ENCODE peak calls at places on chromosomes 4 and X, in four cellular contexts. P is GM12865; T is activated T-cell treated with anti-CD3 and anti-CD28 coated beads, Interleukin-2, amount 50 U/mL, for 24 hours; Y is NCI-H446 treated with DMSO at 0.1 percent for 48 hours. F is an unnamed sample.

GRCh38 chr4:97892596-97893266 is 250.5 kb downstream of the STPG2 start:
- DNase-seq in P (no peak), T (no peak), Y (no peak), F (no peak)

GRCh38 chr4:107814758-107815552 is 9.8 kb upstream of the SGMS2 start:
- DNase-seq in P (no peak), T (no peak), Y (no peak), F (peak; percentile 70)

GRCh38 chr4:149630079-149630478 is 185.6 kb downstream of the IQCM start:
- DNase-seq in P (no peak), T (no peak), Y (no peak), F (no peak)

GRCh38 chr4:71230613-71231012 is 108.2 kb upstream of the SLC4A4 start:
- DNase-seq in P (no peak), T (no peak), Y (no peak), F (no peak)

GRCh38 chrX:19225906-19226305 is 103.6 kb upstream of the ADGRG2 start:
- DNase-seq in P (peak; percentile 60), T (no peak), Y (no peak), F (peak; percentile 5)

GRCh38 chr4:122481766-122482405 is 25.4 kb upstream of the IL2 start:
- DNase-seq in P (no peak), T (no peak), Y (no peak), F (no peak)

GRCh38 chr4:101853691-101854090 is 63.2 kb downstream of the BANK1 start:
- DNase-seq in P (peak; percentile 30), T (no peak), Y (no peak), F (no peak)

GRCh38 chr4:8079031-8079885 is 79.4 kb downstream of the ABLIM2 start:
- DNase-seq in P (no peak), T (no peak), Y (no peak), F (peak; percentile 79)

GRCh38 chr4:7034262-7035081 is 8.7 kb upstream of the TADA2B start:
- DNase-seq in P (no peak), T (no peak), Y (no peak), F (no peak)

GRCh38 chr4:127781303-127782024 is 658 bp upstream of the HSPA4L start:
- DNase-seq in P (no peak), T (no peak), Y (no peak), F (no peak)

GRCh38 chr4:66564901-66565648 is 894.8 kb upstream of the EPHA5 start:
- DNase-seq in P (no peak), T (no peak), Y (no peak), F (no peak)

GRCh38 chr4:53962516-53963225 is 101.7 kb downstream of the CHIC2 start:
- DNase-seq in P (no peak), T (no peak), Y (no peak), F (no peak)

GRCh38 chrX:155314260-155314659 is 20.2 kb downstream of the CLIC2 start:
- DNase-seq in P (no peak), T (no peak), Y (no peak), F (no peak)

GRCh38 chrX:99857455-99857854 is 552.6 kb downstream of the PCDH19 start:
- DNase-seq in P (no peak), T (no peak), Y (no peak), F (peak; percentile 1)

GRCh38 chr4:183393446-183393845 is 51.0 kb upstream of the CDKN2AIP start:
- DNase-seq in P (no peak), T (no peak), Y (no peak), F (no peak)

GRCh38 chrX:107102980-107103379 is 15.6 kb downstream of the RBM41 start:
- DNase-seq in P (no peak), T (no peak), Y (no peak), F (peak; percentile 18)

GRCh38 chr4:10260777-10261176 is 144.2 kb upstream of the WDR1 start:
- DNase-seq in P (no peak), T (no peak), Y (no peak), F (no peak)

GRCh38 chr4:23717528-23718248 is 172.2 kb downstream of the PPARGC1A start:
- DNase-seq in P (peak; percentile 7), T (no peak), Y (no peak), F (peak; percentile 44)

GRCh38 chrX:115560978-115561604 is at the start of gene PLS3:
- DNase-seq in P (peak; percentile 90), T (peak; percentile 30), Y (no peak), F (peak; percentile 86)

GRCh38 chr4:7000421-7001176 is 42.6 kb upstream of the TADA2B start:
- DNase-seq in P (no peak), T (no peak), Y (no peak), F (no peak)

GRCh38 chr4:105520819-105521790 is 31.3 kb upstream of the ARHGEF38 start:
- DNase-seq in P (peak; percentile 64), T (no peak), Y (peak; percentile 2), F (peak; percentile 72)

GRCh38 chr4:151961456-151961855 is 200.6 kb upstream of the GATB start:
- DNase-seq in P (no peak), T (no peak), Y (no peak), F (no peak)

GRCh38 chr4:75985116-75985515 is 5.6 kb downstream of the SDAD1 start:
- DNase-seq in P (no peak), T (no peak), Y (no peak), F (no peak)

GRCh38 chr4:108926058-108926457 is 163.2 kb upstream of the ETNPPL start:
- DNase-seq in P (no peak), T (no peak), Y (no peak), F (no peak)

GRCh38 chrX:121308276-121308805 is 260.9 kb downstream of the GLUD2 start:
- DNase-seq in P (peak; percentile 64), T (peak; percentile 53), Y (no peak), F (peak; percentile 23)

GRCh38 chr4:152045781-152046571 is 285.2 kb upstream of the GATB start:
- DNase-seq in P (no peak), T (peak; percentile 53), Y (no peak), F (no peak)

GRCh38 chrX:64093761-64094160 is 111.7 kb downstream of the AMER1 start:
- DNase-seq in P (peak; percentile 1), T (no peak), Y (no peak), F (peak; percentile 46)

GRCh38 chrX:40933132-40934078 is 151.8 kb upstream of the USP9X start:
- DNase-seq in P (peak; percentile 47), T (no peak), Y (peak; percentile 41), F (peak; percentile 95)